ENCODE peak calls at places on chromosomes 2 and 18, in ten cellular contexts. E is AG10803, X is NCI-H1105 treated with DMSO at 0.1 percent for 48 hours, A is GDM1, W is NCI-H2029, G is left ventricle myocardium superior, L is NCI-H1694 treated with DMSO at 0.1 percent for 48 hours, V is activated T-cell treated with anti-CD3 and anti-CD28 coated beads for 48 hours, C is H7, O is kidney epithelial cell. S is an unnamed sample.

GRCh38 chr2:187360286-187360685 is 87.8 kb downstream of the CALCRL start:
- DNase-seq in A (no peak), V (no peak), L (no peak), G (no peak), C (no peak), O (no peak), W (no peak), E (no peak), X (no peak), S (no peak)

GRCh38 chr2:129142465-129142864 is 823.8 kb upstream of the HS6ST1 start:
- DNase-seq in X (no peak), V (no peak), O (no peak), G (no peak), C (peak; percentile 11), L (no peak), A (no peak), E (no peak), W (no peak), S (no peak)

GRCh38 chr2:132460781-132461180 is 44.2 kb downstream of the GPR39 start:
- DNase-seq in V (no peak), L (no peak), E (peak; percentile 14), X (no peak), O (no peak), G (no peak), A (no peak), W (no peak), C (no peak), S (no peak)

GRCh38 chr2:234218261-234219180 is 168.0 kb downstream of the SPP2 start:
- DNase-seq in G (no peak), C (no peak), W (no peak), V (no peak), E (peak; percentile 38), A (no peak), X (no peak), O (no peak), L (no peak), S (no peak)

GRCh38 chr2:179031731-179032408 is 18.1 kb downstream of the CCDC141 start:
- DNase-seq in L (no peak), A (no peak), C (no peak), E (peak; percentile 53), V (no peak), W (no peak), G (no peak), X (no peak), O (no peak), S (no peak)

GRCh38 chr2:203722411-203722810 is 16.0 kb downstream of the CD28 start:
- DNase-seq in C (no peak), O (no peak), A (no peak), L (no peak), X (no peak), G (no peak), W (no peak), V (no peak), E (peak; percentile 30), S (no peak)

GRCh38 chr18:29083545-29083944 is 906.6 kb upstream of the CDH2 start:
- DNase-seq in A (no peak), O (no peak), X (peak; percentile 71), G (no peak), C (no peak), E (peak; percentile 33), L (no peak), W (no peak), V (no peak), S (no peak)

GRCh38 chr18:3463052-3463451 is 13.1 kb downstream of the TGIF1 start:
- DNase-seq in A (no peak), X (no peak), G (no peak), W (no peak), E (peak; percentile 85), V (no peak), C (no peak), O (no peak), L (no peak), S (no peak)

GRCh38 chr18:10442551-10442971 is 11.9 kb upstream of the APCDD1 start:
- DNase-seq in G (no peak), V (no peak), E (peak; percentile 18), L (no peak), X (no peak), A (no peak), C (no peak), O (no peak), W (no peak), S (no peak)

GRCh38 chr2:37365669-37366068 is 21.2 kb downstream of the QPCT start:
- DNase-seq in A (no peak), W (no peak), G (no peak), E (peak; percentile 64), V (no peak), O (no peak), C (no peak), X (no peak), L (no peak), S (no peak)

GRCh38 chr2:28206786-28207185 is 185.9 kb upstream of the FOSL2 start:
- DNase-seq in X (peak; percentile 43), L (peak; percentile 4), E (no peak), V (no peak), G (no peak), O (no peak), A (no peak), W (no peak), C (no peak), S (no peak)

GRCh38 chr2:150508497-150509137 is 21.1 kb upstream of the RND3 start:
- DNase-seq in X (no peak), W (no peak), C (no peak), E (no peak), L (no peak), A (no peak), O (no peak), V (no peak), G (no peak), S (no peak)

GRCh38 chr2:167293172-167293781 is 405.0 kb downstream of the XIRP2 start:
- DNase-seq in E (no peak), O (no peak), C (no peak), A (no peak), X (peak; percentile 46), W (no peak), L (peak; percentile 29), G (peak; percentile 40), V (no peak), S (no peak)

GRCh38 chr18:31100598-31101147 is 1.5 kb downstream of the DSC2 start:
- DNase-seq in C (peak; percentile 74), W (no peak), A (no peak), X (no peak), E (no peak), G (no peak), L (no peak), O (no peak), V (no peak), S (peak; percentile 7)

GRCh38 chr2:9139491-9140443 is 66.8 kb upstream of the ASAP2 start:
- DNase-seq in X (peak; percentile 33), L (peak; percentile 78), A (peak; percentile 39), O (no peak), E (peak; percentile 41), C (peak; percentile 88), V (peak; percentile 64), W (peak; percentile 23), G (peak; percentile 85), S (peak; percentile 83)

GRCh38 chr2:24404582-24404981 is 44.2 kb upstream of the ITSN2 start:
- DNase-seq in L (no peak), C (no peak), O (peak; percentile 5), A (no peak), V (no peak), E (peak; percentile 40), X (no peak), W (no peak), G (no peak), S (no peak)

GRCh38 chr2:43759195-43759594 is 14.6 kb upstream of the DYNC2LI1 start:
- DNase-seq in O (peak; percentile 92), C (no peak), V (no peak), G (no peak), A (no peak), W (no peak), X (no peak), L (no peak), E (peak; percentile 87), S (no peak)

GRCh38 chr2:75523313-75524275 is 37.1 kb downstream of the EVA1A start:
- DNase-seq in A (no peak), E (peak; percentile 38), W (no peak), V (no peak), O (peak; percentile 77), X (no peak), G (no peak), L (no peak), C (no peak), S (no peak)

GRCh38 chr2:215293879-215294278 is 18.0 kb upstream of the ATIC start:
- DNase-seq in C (no peak), X (no peak), G (no peak), V (no peak), L (no peak), A (no peak), E (no peak), W (no peak), O (no peak), S (no peak)

GRCh38 chr2:169963786-169964185 is 136.5 kb downstream of the UBR3 start:
- DNase-seq in E (peak; percentile 34), G (no peak), O (no peak), V (no peak), A (no peak), L (no peak), X (no peak), C (no peak), W (no peak), S (no peak)

GRCh38 chr2:25029183-25029554 is 12.7 kb upstream of the EFR3B start:
- DNase-seq in W (peak; percentile 35), L (no peak), X (no peak), C (no peak), G (no peak), A (no peak), V (no peak), E (no peak), O (no peak), S (no peak)

GRCh38 chr2:49255325-49256023 is 101.2 kb upstream of the FSHR start:
- DNase-seq in A (no peak), W (peak; percentile 68), C (no peak), X (peak; percentile 81), V (no peak), G (no peak), L (peak; percentile 57), O (no peak), E (peak; percentile 8), S (no peak)

GRCh38 chr2:227442639-227443038 is 29.3 kb upstream of the AGFG1 start:
- DNase-seq in G (no peak), O (no peak), W (no peak), A (no peak), V (no peak), X (no peak), L (no peak), E (no peak), C (no peak), S (no peak)